ENCODE peak calls at places on chromosomes 4 and X, in ten cellular contexts. U is left ventricle myocardium inferior; P is CD4-positive, CD25-positive, alpha-beta regulatory T cell; F is cardiac muscle cell; L is hippocampal formation; T is right cardiac atrium; G is psoas muscle; X is NCI-H2081; D is activated CD8-positive, alpha-beta memory T cell treated with anti-CD3 and anti-CD28 coated beads, Interleukin-2, amount 10 ng/mL, durations not matched to agents 7 days and 5 days; S is NB4. E is an unnamed sample.

GRCh38 chrX:105882581-105883275 is 60.4 kb downstream of the NRK start:
- DNase-seq in L (no peak), D (no peak), G (no peak), U (no peak), F (peak), S (no peak), T (no peak), X (no peak), P (no peak), E (peak)

GRCh38 chr4:110867251-110867960 is 244.5 kb upstream of the PITX2 start:
- DNase-seq in G (no peak), U (no peak), P (no peak), X (no peak), D (no peak), T (no peak), F (no peak), L (no peak), S (no peak), E (no peak)

GRCh38 chr4:95151255-95151654 is 393.5 kb downstream of the BMPR1B start:
- DNase-seq in L (no peak), G (no peak), F (no peak), T (no peak), P (no peak), D (no peak), U (no peak), S (no peak), X (no peak), E (no peak)

GRCh38 chrX:10569946-10570345 is 50.4 kb downstream of the MID1 start:
- DNase-seq in X (no peak), F (peak), T (no peak), L (no peak), U (no peak), P (no peak), S (no peak), G (no peak), D (no peak), E (no peak)

GRCh38 chr4:183758006-183758734 is 99.1 kb downstream of the TRAPPC11 start:
- DNase-seq in T (peak), L (no peak), P (no peak), D (no peak), U (peak), G (peak), X (no peak), F (peak), S (no peak), E (peak)

GRCh38 chrX:150212672-150213480 is 150.2 kb upstream of the MAMLD1 start:
- DNase-seq in P (no peak), G (no peak), X (no peak), L (no peak), T (peak), F (peak), S (no peak), U (peak), D (peak), E (no peak)

GRCh38 chr4:134057356-134057755 is 144.2 kb downstream of the PABPC4L start:
- DNase-seq in L (no peak), F (no peak), X (no peak), G (no peak), T (no peak), U (no peak), S (no peak), D (no peak), P (no peak), E (no peak)

GRCh38 chrX:1932231-1932630 is 317.4 kb downstream of the ASMT start:
- DNase-seq in U (no peak), P (no peak), D (no peak), X (no peak), S (no peak), F (peak), L (no peak), G (no peak), T (no peak), E (no peak)

GRCh38 chr4:26020896-26021295 is 106.9 kb downstream of the SMIM20 start:
- DNase-seq in T (no peak), G (no peak), S (no peak), P (no peak), U (no peak), X (no peak), L (no peak), F (peak), D (no peak), E (no peak)

GRCh38 chrX:137071596-137071995 is 37.8 kb upstream of the GPR101 start:
- DNase-seq in P (no peak), S (no peak), T (no peak), G (no peak), F (no peak), D (no peak), L (no peak), U (no peak), X (no peak), E (no peak)

GRCh38 chr4:2745981-2746806 is 9.9 kb downstream of the TNIP2 start:
- DNase-seq in X (no peak), D (peak), F (peak), S (peak), P (peak), L (no peak), T (peak), U (peak), G (peak), E (no peak)

GRCh38 chr4:176499518-176499917 is 179.8 kb downstream of the SPCS3 start:
- DNase-seq in X (no peak), F (peak), L (no peak), S (no peak), G (no peak), U (no peak), T (no peak), P (no peak), D (no peak), E (no peak)

GRCh38 chrX:115068896-115069295 is 51.5 kb upstream of the IL13RA2 start:
- DNase-seq in G (peak), T (no peak), F (no peak), D (no peak), L (no peak), P (no peak), S (no peak), U (peak), X (no peak), E (no peak)

GRCh38 chrX:152989292-152989658 is 4.6 kb downstream of the PNMA5 start:
- DNase-seq in U (no peak), L (no peak), F (peak), T (no peak), S (peak), D (no peak), G (no peak), P (peak), X (no peak), E (peak)

GRCh38 chr4:26861434-26862186 is 969 bp downstream of the STIM2 start:
- DNase-seq in L (no peak), U (peak), G (peak), S (peak), T (peak), F (peak), D (peak), X (peak), P (peak), E (peak)

GRCh38 chrX:139020793-139021192 is 309.3 kb upstream of the FGF13 start:
- DNase-seq in F (no peak), X (no peak), L (no peak), S (no peak), T (no peak), G (no peak), P (no peak), D (no peak), U (no peak), E (no peak)

GRCh38 chr4:5799406-5799805 is 88.4 kb downstream of the EVC start:
- DNase-seq in U (no peak), T (no peak), L (no peak), S (no peak), F (no peak), X (no peak), G (no peak), P (no peak), D (no peak), E (no peak)

GRCh38 chrX:9614016-9614415 is 149.2 kb downstream of the TBL1X start:
- DNase-seq in F (peak), L (no peak), T (no peak), U (no peak), G (no peak), X (no peak), D (no peak), S (no peak), P (no peak), E (no peak)

GRCh38 chr4:3299122-3299521 is 6.3 kb downstream of the RGS12 start:
- DNase-seq in F (no peak), L (no peak), D (no peak), X (no peak), S (no peak), G (no peak), P (no peak), T (no peak), U (no peak), E (no peak)

GRCh38 chr4:77073981-77074865 is 1.6 kb downstream of the CCNI start:
- DNase-seq in X (no peak), S (peak), P (peak), F (no peak), L (no peak), U (no peak), D (no peak), T (no peak), G (no peak), E (no peak)

GRCh38 chr4:159902648-159903047 is 799.8 kb downstream of the RAPGEF2 start:
- DNase-seq in T (no peak), P (no peak), S (no peak), X (no peak), L (no peak), G (no peak), F (no peak), D (no peak), U (no peak), E (no peak)